ENCODE peak calls at places on chromosomes 4 and X, in nine cellular contexts. G, Y, K, U, P, Z, W, C and J are unnamed samples. For H3K4me1 and H3K36me3, the result is how much of the 10 kb centered on the place peaks cover.

GRCh38 chr4:183848762-183849161 is 56.3 kb upstream of the STOX2 start:
- DNase-seq in G (no peak), Y (no peak), K (no peak), U (no peak), P (no peak), Z (no peak), W (no peak), C (no peak), J (no peak)

GRCh38 chr4:56745082-56745481 is 64.0 kb upstream of the HOPX start:
- DNase-seq in G (no peak), Y (no peak), K (peak), U (no peak), P (no peak), Z (no peak), W (no peak), C (no peak), J (no peak)

GRCh38 chr4:87916636-87917035 is 58.9 kb upstream of the SPP1 start:
- DNase-seq in G (no peak), Y (no peak), K (no peak), U (no peak), P (no peak), Z (no peak), W (no peak), C (no peak), J (no peak)

GRCh38 chr4:1305781-1306455 is 16.2 kb downstream of the MAEA start:
- DNase-seq in G (peak), Y (no peak), K (peak), U (no peak), P (no peak), Z (no peak), W (no peak), C (peak), J (no peak)

GRCh38 chrX:11504234-11504633 is 161.5 kb downstream of the ARHGAP6 start:
- DNase-seq in G (no peak), Y (no peak), K (no peak), U (no peak), P (no peak), Z (no peak), W (no peak), C (no peak), J (no peak)

GRCh38 chr4:83320548-83320947 is 14.1 kb downstream of the HPSE start:
- DNase-seq in G (no peak), Y (no peak), K (peak), U (peak), P (peak), Z (no peak), W (peak), C (peak), J (no peak)

GRCh38 chr4:108544504-108544903 is 75.9 kb upstream of the RPL34 start:
- DNase-seq in G (no peak), Y (no peak), K (no peak), U (no peak), P (no peak), Z (no peak), W (no peak), C (no peak), J (no peak)

GRCh38 chr4:168766537-168767316 is 243.3 kb downstream of the CBR4 start:
- DNase-seq in G (no peak), Y (no peak), K (no peak), U (no peak), P (no peak), Z (no peak), W (no peak), C (no peak), J (no peak)

GRCh38 chr4:177117256-177117655 is 192.4 kb upstream of the NEIL3 start:
- DNase-seq in G (no peak), Y (no peak), K (no peak), U (no peak), P (no peak), Z (no peak), W (no peak), C (no peak), J (peak)

GRCh38 chr4:188976644-188977115 is 837.4 kb downstream of the TRIML1 start:
- DNase-seq in G (no peak), Y (no peak), K (no peak), U (no peak), P (no peak), Z (no peak), W (no peak), C (no peak), J (peak)

DNA sequence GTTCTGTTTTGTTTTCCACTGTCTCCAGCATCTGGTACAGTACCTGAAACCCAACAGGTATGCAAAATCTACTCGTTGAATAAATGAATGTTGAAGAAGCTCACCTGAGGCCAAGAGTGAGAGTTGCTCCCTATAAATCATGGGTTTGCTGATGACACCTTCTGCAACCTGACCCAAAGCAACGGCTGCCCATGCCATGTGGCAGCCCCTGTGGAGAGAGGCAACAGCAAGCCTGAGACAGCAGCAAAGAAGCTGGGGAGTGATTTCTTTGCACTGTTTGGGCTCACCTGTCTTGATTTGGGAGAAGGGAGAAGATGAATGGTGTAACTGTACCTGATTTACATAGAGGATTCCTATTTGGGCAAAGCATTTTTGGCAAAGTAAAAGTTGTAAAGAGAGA is 119.8 kb upstream of the GPC4 start:
- DNase-seq in G (no peak), Y (no peak), K (no peak), U (no peak), P (no peak), Z (no peak), W (no peak), C (no peak), J (no peak)
- H3K4me1 ChIP-seq in G (under half), Y (under half), K (under half), U (under half), P (under half), Z (under half), W (under half), C (under half), J (under half)

GRCh38 chrX:24189490-24189889 is 40.0 kb downstream of the ZFX start:
- DNase-seq in G (no peak), Y (no peak), K (no peak), U (no peak), P (no peak), Z (no peak), W (no peak), C (no peak), J (no peak)
- H3K36me3 ChIP-seq in G (under half), Y (under half), K (under half), U (under half), P (under half), Z (under half), W (under half), C (under half), J (under half)

GRCh38 chr4:54065282-54066087 is 1.1 kb upstream of the CHIC2 start:
- DNase-seq in G (no peak), Y (no peak), K (no peak), U (peak), P (no peak), Z (no peak), W (no peak), C (no peak), J (no peak)
- H3K4me3 ChIP-seq in G (peak), Y (peak), K (peak), U (peak), P (peak), Z (peak), W (no peak), C (peak), J (no peak)

DNA sequence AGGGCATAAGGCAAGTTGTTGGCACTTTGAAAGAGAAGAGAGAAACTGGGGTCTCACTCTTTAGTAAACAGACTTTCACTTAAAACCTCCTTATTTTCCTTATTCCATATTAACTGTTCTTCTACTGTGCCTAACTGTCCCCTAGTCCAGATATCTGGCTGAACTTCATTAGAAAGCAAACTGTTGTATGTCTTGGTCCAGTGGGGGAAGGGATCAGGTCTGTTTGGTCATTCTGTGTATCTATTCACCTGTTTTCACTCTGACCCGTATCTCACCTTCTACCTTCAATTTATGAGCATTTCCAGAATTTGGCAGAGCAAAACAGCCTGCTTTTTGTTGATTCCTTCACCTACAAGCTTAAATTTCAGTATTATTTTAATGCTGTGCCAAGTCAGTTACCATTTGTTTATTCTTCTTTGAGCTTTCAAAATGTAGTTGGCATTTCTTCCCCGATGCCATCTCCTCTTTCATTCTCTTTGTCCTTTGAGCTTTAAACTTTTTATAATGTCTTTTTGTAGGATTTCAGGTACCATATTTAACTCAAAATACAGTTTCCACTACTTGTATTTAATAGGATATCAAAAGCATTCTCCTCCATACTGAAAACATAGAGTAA is 188.6 kb upstream of the PPARGC1A start:
- DNase-seq in G (no peak), Y (no peak), K (no peak), U (no peak), P (no peak), Z (no peak), W (no peak), C (no peak), J (no peak)
- H3K4me1 ChIP-seq in G (under half), Y (under half), K (under half), U (under half), P (under half), Z (under half), W (under half), C (under half), J (under half)

GRCh38 chrX:14014526-14014925 is 15.2 kb downstream of the GEMIN8 start:
- DNase-seq in G (no peak), Y (no peak), K (no peak), U (no peak), P (no peak), Z (no peak), W (no peak), C (no peak), J (no peak)
- H3K36me3 ChIP-seq in G (under half), Y (under half), K (under half), U (under half), P (under half), Z (under half), W (under half), C (under half), J (under half)

GRCh38 chr4:2793920-2794706 is 1.2 kb downstream of the SH3BP2 start:
- DNase-seq in G (no peak), Y (no peak), K (peak), U (no peak), P (no peak), Z (peak), W (no peak), C (peak), J (no peak)
- H3K4me3 ChIP-seq in G (peak), Y (peak), K (peak), U (peak), P (peak), Z (peak), W (peak), C (peak), J (peak)

DNA sequence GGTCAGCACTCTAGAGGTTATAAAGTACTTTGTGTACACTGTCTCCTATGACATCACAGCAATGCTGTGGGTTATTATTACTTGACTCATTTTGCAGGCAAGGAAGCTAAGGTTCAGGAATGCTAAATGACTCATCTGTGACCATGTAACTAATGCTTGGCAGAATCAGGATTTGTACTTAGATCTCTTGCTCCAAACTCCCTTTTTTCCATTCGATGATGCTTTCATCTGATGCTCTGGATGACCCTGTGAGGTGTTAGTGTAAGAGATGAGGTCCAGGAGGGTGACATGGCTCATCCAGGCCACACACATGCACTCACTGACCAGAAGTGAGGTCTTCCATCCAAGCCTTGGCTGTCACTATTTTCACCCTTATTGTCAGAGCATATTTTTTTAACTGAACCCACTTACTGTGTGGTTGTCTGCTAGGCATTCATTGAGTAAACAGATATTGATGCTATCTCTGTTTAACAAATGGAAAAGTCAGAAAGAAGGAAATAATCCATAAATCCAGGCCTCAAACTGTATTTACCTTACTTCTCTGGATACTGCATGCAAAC is 59.0 kb downstream of the RHOH start:
- DNase-seq in G (no peak), Y (no peak), K (no peak), U (no peak), P (no peak), Z (no peak), W (no peak), C (no peak), J (no peak)
- H3K4me1 ChIP-seq in G (half or more), Y (half or more), K (under half), U (under half), P (under half), Z (under half), W (under half), C (under half), J (under half)

GRCh38 chr4:4277531-4277930 is 12.4 kb downstream of the LYAR start:
- DNase-seq in G (no peak), Y (no peak), K (no peak), U (no peak), P (no peak), Z (no peak), W (no peak), C (no peak), J (no peak)

GRCh38 chr4:4270529-4270928 is 19.4 kb downstream of the LYAR start:
- DNase-seq in G (no peak), Y (no peak), K (no peak), U (no peak), P (no peak), Z (no peak), W (no peak), C (no peak), J (no peak)

GRCh38 chr4:4271912-4272311 is 18.0 kb downstream of the LYAR start:
- DNase-seq in G (no peak), Y (no peak), K (no peak), U (no peak), P (no peak), Z (no peak), W (no peak), C (peak), J (no peak)

GRCh38 chr4:4269856-4270255 is 20.1 kb downstream of the LYAR start:
- DNase-seq in G (peak), Y (no peak), K (no peak), U (no peak), P (no peak), Z (no peak), W (peak), C (no peak), J (no peak)

GRCh38 chr4:4274226-4274625 is 15.7 kb downstream of the LYAR start:
- DNase-seq in G (no peak), Y (no peak), K (no peak), U (no peak), P (no peak), Z (no peak), W (no peak), C (peak), J (no peak)
- H3K36me3 ChIP-seq in G (under half), Y (under half), K (under half), U (under half), P (under half), Z (under half), W (under half), C (half or more), J (half or more)

GRCh38 chrX:129783176-129783776 is 3.5 kb downstream of the SASH3 start:
- DNase-seq in G (no peak), Y (no peak), K (no peak), U (no peak), P (no peak), Z (no peak), W (no peak), C (no peak), J (no peak)
- H3K4me3 ChIP-seq in G (peak), Y (peak), K (peak), U (no peak), P (no peak), Z (no peak), W (no peak), C (no peak), J (no peak)

DNA sequence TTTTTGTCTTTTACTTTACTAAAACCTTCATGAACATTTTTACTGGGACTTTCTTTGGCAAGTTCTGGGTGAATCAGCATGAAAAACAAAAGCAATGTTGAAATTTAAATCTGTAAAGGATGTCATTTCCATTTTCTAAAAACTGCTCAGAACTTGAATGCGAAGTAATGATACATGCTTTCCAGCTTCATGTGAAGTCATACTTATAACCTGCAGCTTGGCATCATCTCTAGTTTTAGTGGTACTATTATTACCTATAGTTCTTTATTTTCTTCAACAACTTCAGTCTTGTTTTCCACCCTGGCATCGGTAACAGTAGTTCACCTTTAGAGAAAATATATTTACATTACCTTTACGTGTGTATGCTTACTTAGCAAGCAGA is 421.4 kb upstream of the DIPK2B start:
- DNase-seq in G (no peak), Y (no peak), K (no peak), U (no peak), P (no peak), Z (no peak), W (no peak), C (no peak), J (no peak)
- H3K4me1 ChIP-seq in G (under half), Y (under half), K (under half), U (under half), P (under half), Z (under half), W (under half), C (under half), J (under half)